ENCODE peak calls at places on chromosomes 16 and 17, in ten cellular contexts. E, H, I, X, O, M, A, D, Y and Q are unnamed samples.

GRCh38 chr16:2426941-2427361 is 2.3 kb upstream of the CCNF start:
- DNase-seq in E (no peak), H (no peak), I (no peak), X (no peak), O (no peak), M (no peak), A (peak), D (peak), Y (no peak), Q (no peak)

GRCh38 chr17:34542700-34543336 is 36.6 kb upstream of the TMEM132E start:
- DNase-seq in E (peak), H (no peak), I (no peak), X (peak), O (no peak), M (peak), A (peak), D (peak), Y (peak), Q (peak)

GRCh38 chr17:57404073-57404472 is 147.8 kb downstream of the MSI2 start:
- DNase-seq in E (no peak), H (no peak), I (no peak), X (no peak), O (no peak), M (no peak), A (peak), D (no peak), Y (no peak), Q (no peak)

GRCh38 chr17:73030501-73030911 is 62.0 kb downstream of the SLC39A11 start:
- DNase-seq in E (no peak), H (no peak), I (no peak), X (no peak), O (peak), M (peak), A (no peak), D (no peak), Y (peak), Q (no peak)

GRCh38 chr17:39192901-39193300 is 4.6 kb downstream of the CACNB1 start:
- DNase-seq in E (no peak), H (no peak), I (no peak), X (no peak), O (no peak), M (no peak), A (no peak), D (no peak), Y (no peak), Q (no peak)

GRCh38 chr16:9092963-9093477 is 1.6 kb downstream of the HAPSTR1 start:
- DNase-seq in E (peak), H (no peak), I (no peak), X (peak), O (no peak), M (peak), A (no peak), D (no peak), Y (no peak), Q (peak)

GRCh38 chr17:63550816-63551639 is 751 bp downstream of the DCAF7 start:
- DNase-seq in E (peak), H (no peak), I (peak), X (no peak), O (no peak), M (peak), A (peak), D (peak), Y (peak), Q (peak)

GRCh38 chr16:17544785-17545184 is 74.0 kb upstream of the XYLT1 start:
- DNase-seq in E (peak), H (no peak), I (no peak), X (no peak), O (no peak), M (no peak), A (no peak), D (no peak), Y (no peak), Q (no peak)